ENCODE peak calls at places on chromosomes 16 and 17, in six cellular contexts. R is Caki2, S is HS-5, W is fibroblast of villous mesenchyme, J is NCI-H2081, B is SHP77 treated with DMSO at 0.1 percent for 48 hours. V is an unnamed sample.

GRCh38 chr17:82238562-82239201 is 9.8 kb downstream of the SLC16A3 start:
- DNase-seq in J (peak), W (peak), B (no peak), S (no peak), R (peak), V (peak)

GRCh38 chr17:48624544-48625501 is 1.3 kb downstream of the HOXB9 start:
- DNase-seq in J (peak), B (peak), S (no peak), R (no peak), W (no peak), V (no peak)

GRCh38 chr17:29036584-29036983 is 6.4 kb upstream of the PIPOX start:
- DNase-seq in W (no peak), B (no peak), S (no peak), R (no peak), J (no peak), V (no peak)

GRCh38 chr16:88303890-88304819 is 78.6 kb upstream of the ZNF469 start:
- DNase-seq in J (no peak), R (no peak), B (no peak), W (peak), S (peak), V (peak)

GRCh38 chr16:86567701-86568571 is 1.3 kb downstream of the FOXC2 start:
- DNase-seq in B (no peak), R (peak), W (peak), J (no peak), S (no peak), V (no peak)

GRCh38 chr17:3590231-3590630 is 19.0 kb downstream of the TRPV1 start:
- DNase-seq in W (no peak), J (no peak), B (no peak), R (no peak), S (no peak), V (no peak)

GRCh38 chr17:62832405-62832804 is 24.3 kb upstream of the MARCHF10 start:
- DNase-seq in W (no peak), R (no peak), S (no peak), B (no peak), J (no peak), V (no peak)

GRCh38 chr17:61260061-61260797 is 139.4 kb upstream of the TBX2 start:
- DNase-seq in J (no peak), B (no peak), W (peak), S (no peak), R (no peak), V (no peak)

GRCh38 chr17:5899496-5900195 is 170.5 kb upstream of the WSCD1 start:
- DNase-seq in W (no peak), J (no peak), B (no peak), S (no peak), R (no peak), V (no peak)

GRCh38 chr16:57623251-57624043 is 5.0 kb upstream of the ADGRG1 start:
- DNase-seq in S (no peak), B (no peak), W (peak), R (peak), J (no peak), V (peak)

V was measured in foreskin keratinocyte.